ENCODE peak calls at places on chromosomes 3 and 15, in six cellular contexts. J is breast epithelium, G is tibial nerve, F is foreskin keratinocyte, X is heart right ventricle, M is cardiac muscle cell. W is an unnamed sample.

GRCh38 chr3:42020681-42021307 is 58.9 kb upstream of the ULK4 start:
- DNase-seq in F (peak), X (no peak), G (no peak), M (peak), J (no peak), W (no peak)

GRCh38 chr3:49158792-49159191 is 7.3 kb downstream of the CCDC71 start:
- DNase-seq in M (no peak), J (no peak), F (no peak), G (no peak), X (no peak), W (no peak)

GRCh38 chr15:99085413-99086326 is 19.2 kb upstream of the SYNM start:
- DNase-seq in M (no peak), G (no peak), F (peak), J (peak), X (no peak), W (no peak)

GRCh38 chr15:25091421-25092158 is 136.8 kb downstream of the SNRPN start:
- DNase-seq in M (no peak), X (no peak), J (no peak), G (no peak), F (no peak), W (no peak)

GRCh38 chr15:72474466-72474911 is 359 bp downstream of the ARIH1 start:
- DNase-seq in M (no peak), J (peak), X (no peak), F (peak), G (no peak), W (peak)

GRCh38 chr3:142272200-142272891 is 47.0 kb upstream of the GK5 start:
- DNase-seq in G (no peak), X (no peak), M (peak), J (no peak), F (no peak), W (no peak)

GRCh38 chr3:139564290-139564861 is 24.8 kb upstream of the RBP1 start:
- DNase-seq in M (peak), F (no peak), J (no peak), X (no peak), G (no peak), W (no peak)

GRCh38 chr15:86336051-86336788 is 256.5 kb downstream of the AGBL1 start:
- DNase-seq in M (no peak), G (no peak), X (no peak), J (no peak), F (peak), W (no peak)

GRCh38 chr3:130341388-130341787 is 4.1 kb upstream of the COL6A5 start:
- DNase-seq in J (no peak), M (peak), G (no peak), X (no peak), F (no peak), W (no peak)

GRCh38 chr3:110732420-110732819 is 339.2 kb upstream of the NECTIN3 start:
- DNase-seq in G (no peak), X (no peak), F (no peak), M (no peak), J (no peak), W (no peak)

GRCh38 chr3:105473521-105474223 is 107.0 kb downstream of the ALCAM start:
- DNase-seq in G (no peak), F (peak), J (no peak), M (peak), X (no peak), W (no peak)

GRCh38 chr15:66921319-66921718 is 144.1 kb upstream of the SMAD3 start:
- DNase-seq in F (no peak), M (no peak), J (no peak), X (no peak), G (no peak), W (no peak)

GRCh38 chr15:66924889-66925288 is 140.5 kb upstream of the SMAD3 start:
- DNase-seq in X (no peak), F (no peak), G (no peak), J (no peak), M (no peak), W (no peak)

GRCh38 chr15:66925721-66926120 is 139.7 kb upstream of the SMAD3 start:
- DNase-seq in X (no peak), G (no peak), M (no peak), F (no peak), J (no peak), W (no peak)

GRCh38 chr15:66922608-66923007 is 142.8 kb upstream of the SMAD3 start:
- DNase-seq in M (no peak), J (no peak), F (no peak), G (no peak), X (no peak), W (no peak)

DNA sequence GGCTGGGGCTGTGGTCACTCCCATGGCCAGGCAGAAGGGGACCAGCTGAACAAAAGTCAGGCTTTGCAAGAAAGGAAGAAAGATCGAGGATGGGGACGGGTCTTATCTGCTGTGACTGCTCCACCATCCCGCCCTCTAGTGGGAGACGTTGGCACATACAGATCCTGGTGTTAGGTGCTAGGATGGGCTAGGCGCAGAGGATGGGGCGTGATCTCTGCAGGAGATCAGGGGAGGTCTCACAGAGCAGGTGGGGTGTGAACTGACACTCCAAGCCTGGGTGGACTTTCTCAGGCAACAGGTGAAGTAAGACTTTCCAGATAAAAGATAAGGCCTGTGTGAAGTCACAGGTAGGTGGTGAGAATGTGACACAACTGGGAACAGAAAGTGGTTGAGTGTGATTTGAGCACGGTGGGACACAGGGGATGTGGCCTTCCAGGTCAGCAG is 141.9 kb upstream of the SMAD3 start:
- DNase-seq in M (no peak), F (no peak), X (no peak), G (no peak), J (no peak), W (no peak)
- TF ChIP-seq CTCF in M (peak), F (peak), X (peak), G (peak), J (no peak), W (no peak)

GRCh38 chr3:106540743-106541142 is 671.9 kb upstream of the CBLB start:
- DNase-seq in J (no peak), G (no peak), X (no peak), M (no peak), F (no peak), W (no peak)
- TF ChIP-seq CTCF in J (no peak), G (no peak), X (no peak), M (no peak), F (no peak), W (no peak)

DNA sequence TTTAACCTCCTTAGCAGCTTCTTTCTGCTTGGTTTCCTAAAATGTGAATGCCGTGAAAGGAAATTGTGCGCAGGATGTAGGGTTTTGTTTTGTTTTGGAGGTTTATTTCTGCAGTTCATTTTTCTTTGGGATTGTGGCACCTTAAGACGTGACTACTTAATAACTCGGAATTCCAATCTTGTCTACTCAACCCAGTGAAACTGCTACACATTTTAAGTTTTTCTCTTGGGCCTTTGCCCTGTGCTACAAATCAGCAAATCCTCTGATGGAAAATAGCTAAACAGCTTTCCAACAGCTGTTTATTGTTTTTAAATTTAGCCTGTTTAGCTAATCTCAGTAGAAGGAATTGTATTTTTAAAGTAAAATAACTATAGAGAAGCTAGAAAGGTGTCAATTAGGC is 48.4 kb downstream of the OPA1 start:
- DNase-seq in M (no peak), F (no peak), X (no peak), G (no peak), J (no peak), W (no peak)
- TF ChIP-seq CTCF in M (no peak), F (no peak), X (no peak), G (no peak), J (no peak), W (no peak)

GRCh38 chr15:80152896-80153876 is at the start of gene FAH:
- DNase-seq in M (peak), F (peak), J (no peak), X (no peak), G (no peak), W (no peak)

GRCh38 chr15:80151148-80151547 is 1.7 kb upstream of the FAH start:
- DNase-seq in X (no peak), M (no peak), G (no peak), J (no peak), F (no peak), W (no peak)

GRCh38 chr15:80151576-80151975 is 1.2 kb upstream of the FAH start:
- DNase-seq in F (no peak), M (no peak), J (no peak), X (no peak), G (no peak), W (no peak)

GRCh38 chr15:80153900-80154299 is 1.1 kb downstream of the FAH start:
- DNase-seq in F (no peak), G (no peak), X (no peak), M (peak), J (no peak), W (no peak)

GRCh38 chr15:80152180-80152895 is 461 bp upstream of the FAH start:
- DNase-seq in X (peak), J (peak), M (peak), G (peak), F (peak), W (peak)
- TF ChIP-seq CTCF in X (no peak), J (no peak), M (no peak), G (no peak), F (no peak), W (no peak)

DNA sequence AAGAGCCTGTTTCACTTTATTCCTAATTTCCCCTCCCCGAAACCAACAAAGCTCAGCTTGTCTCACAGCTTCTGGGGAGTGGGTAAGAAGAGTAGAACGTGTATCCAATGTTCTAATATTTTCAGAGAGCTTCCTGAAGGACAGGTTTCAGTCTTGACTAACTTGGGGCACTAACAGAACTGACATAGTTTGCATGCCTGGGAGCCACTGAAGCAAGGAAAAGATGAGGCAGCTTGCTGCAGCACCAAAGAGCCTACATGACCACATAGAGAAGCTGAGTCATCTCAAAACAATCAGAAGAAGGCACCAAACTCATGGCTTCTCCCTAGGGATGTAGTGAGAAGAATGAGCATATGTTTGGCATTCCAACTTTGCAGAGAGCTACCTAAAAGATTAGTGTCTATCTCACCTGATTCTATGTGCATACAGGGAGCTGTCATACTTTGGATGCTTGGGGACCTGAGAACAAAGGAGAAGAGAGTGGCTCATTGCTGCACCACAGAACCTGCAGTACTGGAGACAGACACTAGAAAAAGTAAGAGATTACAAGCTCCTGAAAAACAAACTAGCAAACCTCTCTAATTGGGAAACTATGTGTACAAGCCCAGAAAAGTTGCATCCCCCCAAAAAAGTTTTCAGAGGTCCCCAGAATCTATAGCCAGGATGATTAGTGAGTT is 86.9 kb downstream of the DCLK3 start:
- DNase-seq in X (no peak), M (peak), F (peak), G (no peak), J (no peak), W (no peak)
- TF ChIP-seq CTCF in X (no peak), M (no peak), F (peak), G (no peak), J (no peak), W (no peak)

GRCh38 chr3:159929181-159929893 is 59.3 kb upstream of the IL12A start:
- DNase-seq in F (peak), M (peak), X (peak), J (no peak), G (no peak), W (no peak)
- TF ChIP-seq CTCF in F (peak), M (peak), X (no peak), J (no peak), G (no peak), W (peak)

GRCh38 chr3:112585782-112586181 is 23.9 kb downstream of the SLC35A5 start:
- DNase-seq in F (no peak), G (no peak), M (no peak), J (no peak), X (no peak), W (no peak)

GRCh38 chr3:112579232-112579631 is 17.4 kb downstream of the SLC35A5 start:
- DNase-seq in M (no peak), G (no peak), F (no peak), X (no peak), J (no peak), W (no peak)

GRCh38 chr3:112579697-112580096 is 17.9 kb downstream of the SLC35A5 start:
- DNase-seq in G (no peak), F (peak), J (no peak), M (no peak), X (no peak), W (no peak)

GRCh38 chr3:112582242-112582874 is 20.5 kb downstream of the SLC35A5 start:
- DNase-seq in X (no peak), J (no peak), M (peak), G (no peak), F (peak), W (no peak)

GRCh38 chr3:112583105-112583504 is 21.3 kb downstream of the SLC35A5 start:
- DNase-seq in J (no peak), X (no peak), F (no peak), G (no peak), M (no peak), W (no peak)
- TF ChIP-seq CTCF in J (no peak), X (no peak), F (no peak), G (no peak), M (no peak), W (no peak)